ENCODE peak calls at places on chromosomes 16 and 17, in eight cellular contexts. E is RCC 7860; S is naive B cell; C is CD4-positive, alpha-beta memory T cell; P is lung; T is MCF 10A; X is cardiac fibroblast; Z is stimulated activated CD8-positive, alpha-beta memory T cell treated with anti-CD3 and anti-CD28 coated beads, Interleukin-12 subunit alpha, Interleukin-12 subunit beta, amount 100 ng/mL, for 1 hour. B is an unnamed sample.

GRCh38 chr16:8767176-8767575 is 30.3 kb downstream of the TMEM186 start:
- DNase-seq in E (no peak), S (no peak), C (no peak), P (no peak), T (no peak), X (no peak), Z (no peak), B (no peak)

GRCh38 chr16:15973460-15973859 is 24.0 kb downstream of the ABCC1 start:
- DNase-seq in E (no peak), S (no peak), C (no peak), P (no peak), T (no peak), X (no peak), Z (no peak), B (no peak)

GRCh38 chr17:51507444-51507843 is 247.1 kb downstream of the UTP18 start:
- DNase-seq in E (no peak), S (no peak), C (no peak), P (no peak), T (no peak), X (no peak), Z (no peak), B (no peak)

GRCh38 chr16:59698341-59698979 is 964.3 kb upstream of the GOT2 start:
- DNase-seq in E (no peak), S (no peak), C (no peak), P (no peak), T (peak; percentile 59), X (peak; percentile 3), Z (no peak), B (no peak)

GRCh38 chr17:79832211-79833109 is 6.8 kb downstream of the CBX4 start:
- DNase-seq in E (peak; percentile 45), S (no peak), C (no peak), P (no peak), T (no peak), X (no peak), Z (no peak), B (no peak)

GRCh38 chr17:7852262-7852670 is 2.6 kb upstream of the TMEM88 start:
- DNase-seq in E (no peak), S (no peak), C (no peak), P (no peak), T (no peak), X (no peak), Z (no peak), B (no peak)

GRCh38 chr17:47315451-47316266 is 8.1 kb upstream of the EFCAB13 start:
- DNase-seq in E (peak; percentile 90), S (peak; percentile 54), C (peak; percentile 56), P (no peak), T (peak; percentile 83), X (peak; percentile 89), Z (no peak), B (peak; percentile 75)

GRCh38 chr16:30033270-30033669 is 2.2 kb upstream of the TLCD3B start:
- DNase-seq in E (peak; percentile 33), S (no peak), C (no peak), P (no peak), T (no peak), X (no peak), Z (no peak), B (no peak)

GRCh38 chr17:10069301-10069700 is 129.1 kb downstream of the GAS7 start:
- DNase-seq in E (no peak), S (no peak), C (no peak), P (no peak), T (no peak), X (peak; percentile 26), Z (no peak), B (no peak)

GRCh38 chr16:14202697-14203096 is 131.6 kb downstream of the MRTFB start:
- DNase-seq in E (no peak), S (no peak), C (no peak), P (no peak), T (peak; percentile 13), X (peak; percentile 14), Z (no peak), B (no peak)